ENCODE peak calls at places on chromosomes 2 and 18, in five cellular contexts. R is left lung, S is fibroblast of lung, K is neural progenitor cell, L is fibroblast of the aortic adventitia. F is an unnamed sample.

GRCh38 chr2:206728277-206729199 is 10.3 kb upstream of the DYTN start:
- DNase-seq in R (no peak), S (no peak), K (no peak), L (peak), F (no peak)

GRCh38 chr2:74205586-74205985 is 7.2 kb downstream of the MTHFD2 start:
- DNase-seq in R (no peak), S (no peak), K (no peak), L (no peak), F (no peak)

GRCh38 chr18:44803019-44803650 is 122.4 kb downstream of the SETBP1 start:
- DNase-seq in R (no peak), S (peak), K (no peak), L (peak), F (peak)

GRCh38 chr2:176636376-176636775 is 367.1 kb downstream of the MTX2 start:
- DNase-seq in R (no peak), S (no peak), K (no peak), L (no peak), F (no peak)

GRCh38 chr2:178163395-178163794 is 30.9 kb upstream of the OSBPL6 start:
- DNase-seq in R (no peak), S (no peak), K (no peak), L (no peak), F (no peak)

GRCh38 chr2:234235191-234235590 is 184.7 kb downstream of the SPP2 start:
- DNase-seq in R (no peak), S (no peak), K (no peak), L (peak), F (no peak)

GRCh38 chr2:240212425-240213225 is 72.2 kb upstream of the OTOS start:
- DNase-seq in R (no peak), S (no peak), K (no peak), L (no peak), F (no peak)

GRCh38 chr18:79546781-79547272 is 132.8 kb upstream of the CTDP1 start:
- DNase-seq in R (peak), S (no peak), K (peak), L (no peak), F (no peak)

GRCh38 chr2:133581027-133581760 is 12.9 kb upstream of the NCKAP5 start:
- DNase-seq in R (no peak), S (peak), K (no peak), L (peak), F (peak)

GRCh38 chr2:187324631-187325030 is 123.4 kb downstream of the CALCRL start:
- DNase-seq in R (no peak), S (no peak), K (no peak), L (no peak), F (no peak)

GRCh38 chr2:229774237-229774636 is 59.9 kb upstream of the DNER start:
- DNase-seq in R (no peak), S (no peak), K (no peak), L (no peak), F (no peak)
- TF ChIP-seq CTCF in R (no peak), S (no peak), K (no peak), L (no peak), F (no peak)

GRCh38 chr18:28081516-28081915 is 95.4 kb downstream of the CDH2 start:
- DNase-seq in R (no peak), S (no peak), K (no peak), L (no peak), F (no peak)
- H3K4me3 ChIP-seq in R (no peak), S (no peak), K (no peak), L (no peak), F (no peak)

GRCh38 chr2:173021939-173022371 is 53.7 kb upstream of the MAP3K20 start:
- DNase-seq in R (no peak), S (peak), K (no peak), L (peak), F (peak)
- TF ChIP-seq CTCF in R (peak), S (peak), K (peak), L (peak), F (peak)

DNA sequence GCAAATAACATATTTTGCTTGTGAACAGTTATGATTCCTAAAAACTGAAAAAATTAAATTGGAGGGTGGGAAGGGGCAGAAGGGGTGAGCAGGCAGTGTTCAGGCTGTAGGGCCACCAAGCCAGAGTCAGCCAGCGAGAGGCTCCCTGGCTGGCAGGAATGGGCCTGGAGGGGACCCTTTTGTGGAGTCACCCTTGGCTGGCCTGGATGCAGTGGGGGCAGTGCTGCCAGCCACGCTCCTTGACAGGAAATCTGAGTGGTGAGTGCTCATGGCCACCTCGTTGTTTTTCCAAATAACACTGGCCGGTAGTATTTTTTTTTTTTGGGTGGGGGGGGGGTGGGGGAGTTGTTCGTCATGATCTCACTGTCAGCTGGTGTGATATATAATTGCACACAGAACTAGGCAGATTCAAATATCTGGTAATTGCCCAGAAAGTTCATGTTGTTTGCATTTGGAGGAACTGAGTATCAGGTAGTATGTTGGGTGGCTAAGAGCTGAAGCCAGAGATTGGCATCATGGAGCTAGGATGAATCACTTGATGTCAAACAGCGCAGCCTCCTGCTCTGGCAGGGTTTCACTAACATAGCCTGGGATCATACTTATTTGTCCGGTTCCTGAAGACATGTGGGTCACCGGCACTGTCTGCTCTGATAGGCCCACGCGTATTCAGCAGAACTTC is 160.0 kb downstream of the PTGR3 start:
- DNase-seq in R (no peak), S (no peak), K (no peak), L (no peak), F (no peak)
- H3K4me3 ChIP-seq in R (no peak), S (no peak), K (no peak), L (no peak), F (no peak)

DNA sequence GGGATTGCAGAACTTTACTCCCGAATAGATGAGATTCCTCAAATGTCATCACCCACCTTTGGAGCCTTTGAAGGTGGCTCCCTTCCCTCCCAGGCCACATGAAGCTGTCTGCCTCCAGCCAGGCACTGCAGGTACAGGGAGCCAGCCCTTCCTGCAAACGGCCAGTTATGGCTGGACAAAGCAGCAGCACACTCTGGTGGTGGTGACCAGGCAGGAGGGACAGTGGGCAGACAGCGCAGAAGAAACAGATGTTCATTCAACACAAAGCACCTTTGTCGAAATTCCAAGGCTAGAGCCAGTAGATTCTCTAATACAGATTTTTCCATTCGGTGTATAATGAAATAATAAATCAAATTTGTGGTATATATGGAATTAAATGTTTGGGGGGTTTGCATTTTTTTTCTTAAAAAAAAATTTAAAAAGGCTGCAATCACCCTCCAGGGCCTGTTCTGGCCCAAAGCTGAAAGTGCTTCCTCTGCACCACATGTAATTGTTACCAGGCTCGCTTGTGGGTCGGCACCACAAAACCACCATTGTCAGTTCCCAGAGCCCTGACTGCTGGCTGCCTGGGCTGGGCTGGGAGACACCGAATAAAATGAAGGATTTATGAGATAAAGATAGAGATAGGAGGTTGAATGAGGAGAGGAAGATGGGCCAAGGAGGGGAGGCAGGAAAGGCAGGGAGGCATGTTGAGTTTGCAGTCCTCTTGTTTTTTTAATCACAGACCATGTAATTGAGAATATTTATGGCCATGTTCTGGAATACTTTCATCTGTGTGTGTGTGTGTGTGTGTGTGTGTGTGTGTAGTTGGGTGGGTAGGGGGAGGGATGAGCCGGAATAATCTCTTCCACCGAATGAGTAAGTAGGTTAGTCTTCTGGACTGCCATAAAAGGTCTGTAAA is 14.5 kb downstream of the NRP2 start:
- DNase-seq in R (no peak), S (no peak), K (peak), L (no peak), F (peak)
- TF ChIP-seq CTCF in R (no peak), S (no peak), K (peak), L (peak), F (peak)

GRCh38 chr2:188577231-188577630 is 285.6 kb downstream of the GULP1 start:
- DNase-seq in R (no peak), S (no peak), K (no peak), L (no peak), F (peak)
- H3K4me3 ChIP-seq in R (no peak), S (no peak), K (no peak), L (no peak), F (no peak)

GRCh38 chr2:121479882-121480522 is 50.7 kb upstream of the RNU4ATAC start:
- DNase-seq in R (no peak), S (peak), K (peak), L (peak), F (peak)
- TF ChIP-seq CTCF in R (no peak), S (no peak), K (peak), L (peak), F (peak)

DNA sequence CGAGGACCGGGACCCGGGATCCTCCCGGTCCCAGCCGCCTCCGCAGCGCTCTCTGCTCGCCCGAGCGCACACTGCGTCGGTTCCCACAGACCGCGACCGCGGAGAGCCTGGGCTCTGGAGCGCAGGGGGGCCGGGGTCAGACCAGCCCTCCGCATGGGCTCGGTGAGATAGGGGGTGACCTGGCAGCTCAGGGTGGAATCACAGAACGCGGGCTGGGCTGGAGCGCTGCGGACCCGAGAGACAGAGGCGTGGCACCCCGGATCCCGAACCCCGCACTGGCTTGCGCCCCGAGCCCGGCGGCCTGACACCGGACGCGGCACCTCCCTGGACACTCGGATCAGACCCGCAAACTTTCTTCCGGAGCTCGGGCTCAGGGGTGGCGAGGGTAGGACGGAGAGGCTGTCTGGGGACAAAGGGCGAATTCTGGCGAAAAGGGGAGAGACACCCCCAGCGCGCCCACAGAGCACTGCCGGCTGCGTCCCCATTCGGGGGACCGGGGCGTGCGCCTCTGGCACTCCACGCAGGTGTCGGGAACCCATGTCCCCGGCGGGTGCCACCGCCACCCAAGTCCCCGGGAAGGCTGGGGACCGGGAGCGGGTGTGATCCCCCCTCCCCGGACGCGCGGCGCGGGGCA is 582 bp downstream of the DIPK1C start:
- DNase-seq in R (no peak), S (no peak), K (peak), L (no peak), F (no peak)
- H3K4me3 ChIP-seq in R (no peak), S (no peak), K (peak), L (no peak), F (no peak)

F was measured in AG10803.